ENCODE peak calls at places on chromosome 17, in seven cellular contexts. One of them, this sample, is unnamed.

GRCh38 chr17:65340401-65340800 is 203.2 kb downstream of the RGS9 start:
- DNase-seq in neural progenitor cell: no peak
- DNase-seq in left ventricle myocardium inferior: no peak
- DNase-seq in H1: no peak
- DNase-seq in stomach: no peak
- DNase-seq in heart left ventricle: no peak
- DNase-seq in mammary epithelial cell: no peak
- DNase-seq in this sample: no peak

GRCh38 chr17:16073845-16074244 is 74.2 kb downstream of the TTC19 start:
- DNase-seq in neural progenitor cell: no peak
- DNase-seq in left ventricle myocardium inferior: no peak
- DNase-seq in H1: no peak
- DNase-seq in stomach: no peak
- DNase-seq in heart left ventricle: no peak
- DNase-seq in mammary epithelial cell: no peak
- DNase-seq in this sample: no peak

GRCh38 chr17:43695968-43696865 is 34.5 kb upstream of the MEOX1 start:
- DNase-seq in neural progenitor cell: no peak
- DNase-seq in left ventricle myocardium inferior: peak; percentile 51
- DNase-seq in H1: no peak
- DNase-seq in stomach: no peak
- DNase-seq in heart left ventricle: peak; percentile 67
- DNase-seq in mammary epithelial cell: no peak
- DNase-seq in this sample: no peak

GRCh38 chr17:66632716-66633115 is 202.2 kb upstream of the CACNG5 start:
- DNase-seq in neural progenitor cell: no peak
- DNase-seq in left ventricle myocardium inferior: no peak
- DNase-seq in H1: no peak
- DNase-seq in stomach: no peak
- DNase-seq in heart left ventricle: no peak
- DNase-seq in mammary epithelial cell: no peak
- DNase-seq in this sample: no peak

GRCh38 chr17:47203984-47204721 is 5.0 kb upstream of the MYL4 start:
- DNase-seq in neural progenitor cell: no peak
- DNase-seq in left ventricle myocardium inferior: no peak
- DNase-seq in H1: no peak
- DNase-seq in stomach: no peak
- DNase-seq in heart left ventricle: no peak
- DNase-seq in mammary epithelial cell: peak; percentile 38
- DNase-seq in this sample: no peak

GRCh38 chr17:55275894-55276804 is 11.4 kb downstream of the HLF start:
- DNase-seq in neural progenitor cell: no peak
- DNase-seq in left ventricle myocardium inferior: no peak
- DNase-seq in H1: no peak
- DNase-seq in stomach: no peak
- DNase-seq in heart left ventricle: no peak
- DNase-seq in mammary epithelial cell: peak; percentile 81
- DNase-seq in this sample: no peak

GRCh38 chr17:58112970-58113631 is 29.9 kb downstream of the DYNLL2 start:
- DNase-seq in neural progenitor cell: peak; percentile 83
- DNase-seq in left ventricle myocardium inferior: peak; percentile 70
- DNase-seq in H1: no peak
- DNase-seq in stomach: peak; percentile 86
- DNase-seq in heart left ventricle: peak; percentile 76
- DNase-seq in mammary epithelial cell: peak; percentile 55
- DNase-seq in this sample: peak; percentile 61

GRCh38 chr17:59897090-59897489 is 4.2 kb downstream of the RPS6KB1 start:
- DNase-seq in neural progenitor cell: no peak
- DNase-seq in left ventricle myocardium inferior: no peak
- DNase-seq in H1: no peak
- DNase-seq in stomach: no peak
- DNase-seq in heart left ventricle: no peak
- DNase-seq in mammary epithelial cell: no peak
- DNase-seq in this sample: no peak

GRCh38 chr17:39619786-39620101 is 7.0 kb upstream of the PPP1R1B start:
- DNase-seq in neural progenitor cell: no peak
- DNase-seq in left ventricle myocardium inferior: no peak
- DNase-seq in H1: no peak
- DNase-seq in stomach: no peak
- DNase-seq in heart left ventricle: no peak
- DNase-seq in mammary epithelial cell: no peak
- DNase-seq in this sample: no peak

GRCh38 chr17:59369026-59369724 is 37.7 kb downstream of the YPEL2 start:
- DNase-seq in neural progenitor cell: no peak
- DNase-seq in left ventricle myocardium inferior: no peak
- DNase-seq in H1: no peak
- DNase-seq in stomach: no peak
- DNase-seq in heart left ventricle: no peak
- DNase-seq in mammary epithelial cell: no peak
- DNase-seq in this sample: no peak

GRCh38 chr17:42520540-42520951 is 15.5 kb upstream of the NAGLU start:
- DNase-seq in neural progenitor cell: peak; percentile 36
- DNase-seq in left ventricle myocardium inferior: no peak
- DNase-seq in H1: no peak
- DNase-seq in stomach: no peak
- DNase-seq in heart left ventricle: no peak
- DNase-seq in mammary epithelial cell: no peak
- DNase-seq in this sample: no peak

GRCh38 chr17:17205368-17206148 is 575 bp downstream of the PLD6 start:
- DNase-seq in neural progenitor cell: no peak
- DNase-seq in left ventricle myocardium inferior: peak; percentile 55
- DNase-seq in H1: no peak
- DNase-seq in stomach: peak; percentile 73
- DNase-seq in heart left ventricle: peak; percentile 78
- DNase-seq in mammary epithelial cell: peak; percentile 38
- DNase-seq in this sample: peak; percentile 51

GRCh38 chr17:64775701-64776570 is 113.8 kb upstream of the SMURF2 start:
- DNase-seq in neural progenitor cell: no peak
- DNase-seq in left ventricle myocardium inferior: no peak
- DNase-seq in H1: no peak
- DNase-seq in stomach: no peak
- DNase-seq in heart left ventricle: no peak
- DNase-seq in mammary epithelial cell: no peak
- DNase-seq in this sample: no peak

GRCh38 chr17:53012364-53012763 is 810.4 kb upstream of the KIF2B start:
- DNase-seq in neural progenitor cell: peak; percentile 13
- DNase-seq in left ventricle myocardium inferior: no peak
- DNase-seq in H1: no peak
- DNase-seq in stomach: no peak
- DNase-seq in heart left ventricle: no peak
- DNase-seq in mammary epithelial cell: no peak
- DNase-seq in this sample: no peak

GRCh38 chr17:36008998-36009665 is 7.8 kb upstream of the CCL15 start:
- DNase-seq in neural progenitor cell: no peak
- DNase-seq in left ventricle myocardium inferior: no peak
- DNase-seq in H1: no peak
- DNase-seq in stomach: no peak
- DNase-seq in heart left ventricle: no peak
- DNase-seq in mammary epithelial cell: peak; percentile 7
- DNase-seq in this sample: no peak

GRCh38 chr17:46765491-46765890 is 53.0 kb downstream of the WNT3 start:
- DNase-seq in neural progenitor cell: no peak
- DNase-seq in left ventricle myocardium inferior: no peak
- DNase-seq in H1: no peak
- DNase-seq in stomach: peak; percentile 16
- DNase-seq in heart left ventricle: no peak
- DNase-seq in mammary epithelial cell: no peak
- DNase-seq in this sample: no peak

GRCh38 chr17:42617956-42618431 is 8.5 kb downstream of the TUBG1 start:
- DNase-seq in neural progenitor cell: no peak
- DNase-seq in left ventricle myocardium inferior: no peak
- DNase-seq in H1: no peak
- DNase-seq in stomach: no peak
- DNase-seq in heart left ventricle: no peak
- DNase-seq in mammary epithelial cell: peak; percentile 41
- DNase-seq in this sample: no peak

GRCh38 chr17:82096709-82097186 is 1.3 kb downstream of the FASN start:
- DNase-seq in neural progenitor cell: no peak
- DNase-seq in left ventricle myocardium inferior: no peak
- DNase-seq in H1: no peak
- DNase-seq in stomach: no peak
- DNase-seq in heart left ventricle: peak; percentile 51
- DNase-seq in mammary epithelial cell: no peak
- DNase-seq in this sample: no peak
- H3K36me3 ChIP-seq in neural progenitor cell: no peaks in the 10 kb centered on the region
- H3K36me3 ChIP-seq in left ventricle myocardium inferior: peaks cover 44% of the 10 kb centered on the region
- H3K36me3 ChIP-seq in H1: peaks cover 43% of the 10 kb centered on the region
- H3K36me3 ChIP-seq in stomach: peaks cover 47% of the 10 kb centered on the region
- H3K36me3 ChIP-seq in heart left ventricle: peaks cover 44% of the 10 kb centered on the region
- H3K36me3 ChIP-seq in mammary epithelial cell: peaks cover 18% of the 10 kb centered on the region
- H3K36me3 ChIP-seq in this sample: no peaks in the 10 kb centered on the region

DNA sequence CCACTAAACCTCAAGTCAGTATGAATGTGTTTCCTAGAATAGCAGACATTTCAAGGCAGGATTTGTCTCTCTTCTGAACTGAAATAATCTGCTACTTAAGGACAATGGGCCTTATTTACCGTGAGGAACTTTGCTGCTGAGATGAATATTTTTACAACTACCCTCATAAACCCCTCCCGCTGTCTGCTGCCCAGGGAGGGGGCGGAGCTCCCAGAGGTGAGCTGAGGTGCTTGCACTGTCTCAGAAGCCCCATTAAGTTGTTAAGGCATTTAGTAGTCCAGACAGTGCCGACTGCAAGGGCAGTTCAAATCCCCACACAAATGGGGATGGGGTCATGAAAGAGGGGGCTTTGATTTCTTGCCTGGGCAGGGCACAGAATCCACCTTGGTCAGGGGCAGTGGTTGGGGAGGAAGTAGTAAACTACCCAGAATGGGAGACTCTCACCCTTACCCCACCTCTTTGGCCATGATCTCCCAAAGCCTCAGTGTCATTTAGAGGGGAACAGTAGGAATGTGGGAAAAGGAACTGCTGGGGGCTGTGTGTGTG is 19.2 kb downstream of the HNF1B start:
- DNase-seq in neural progenitor cell: peak; percentile 27
- DNase-seq in left ventricle myocardium inferior: no peak
- DNase-seq in H1: no peak
- DNase-seq in stomach: no peak
- DNase-seq in heart left ventricle: no peak
- DNase-seq in mammary epithelial cell: no peak
- DNase-seq in this sample: no peak
- H3K27ac ChIP-seq in neural progenitor cell: no peak overlapping the region
- H3K27ac ChIP-seq in left ventricle myocardium inferior: no peak overlapping the region
- H3K27ac ChIP-seq in H1: no peak overlapping the region
- H3K27ac ChIP-seq in stomach: no peak overlapping the region
- H3K27ac ChIP-seq in heart left ventricle: no peak overlapping the region
- H3K27ac ChIP-seq in mammary epithelial cell: no peak overlapping the region
- H3K27ac ChIP-seq in this sample: no peak overlapping the region

GRCh38 chr17:19659366-19660177 is 11.0 kb downstream of the ALDH3A2 start:
- DNase-seq in neural progenitor cell: no peak
- DNase-seq in left ventricle myocardium inferior: no peak
- DNase-seq in H1: no peak
- DNase-seq in stomach: no peak
- DNase-seq in heart left ventricle: no peak
- DNase-seq in mammary epithelial cell: no peak
- DNase-seq in this sample: no peak

GRCh38 chr17:19660219-19660870 is 11.8 kb downstream of the ALDH3A2 start:
- DNase-seq in neural progenitor cell: no peak
- DNase-seq in left ventricle myocardium inferior: no peak
- DNase-seq in H1: no peak
- DNase-seq in stomach: no peak
- DNase-seq in heart left ventricle: no peak
- DNase-seq in mammary epithelial cell: no peak
- DNase-seq in this sample: peak; percentile 62

GRCh38 chr17:19663097-19663496 is 14.5 kb downstream of the ALDH3A2 start:
- DNase-seq in neural progenitor cell: no peak
- DNase-seq in left ventricle myocardium inferior: no peak
- DNase-seq in H1: no peak
- DNase-seq in stomach: no peak
- DNase-seq in heart left ventricle: no peak
- DNase-seq in mammary epithelial cell: no peak
- DNase-seq in this sample: no peak

GRCh38 chr17:19664136-19664820 is 15.7 kb downstream of the ALDH3A2 start:
- DNase-seq in neural progenitor cell: no peak
- DNase-seq in left ventricle myocardium inferior: peak; percentile 53
- DNase-seq in H1: no peak
- DNase-seq in stomach: peak; percentile 32
- DNase-seq in heart left ventricle: no peak
- DNase-seq in mammary epithelial cell: no peak
- DNase-seq in this sample: no peak

DNA sequence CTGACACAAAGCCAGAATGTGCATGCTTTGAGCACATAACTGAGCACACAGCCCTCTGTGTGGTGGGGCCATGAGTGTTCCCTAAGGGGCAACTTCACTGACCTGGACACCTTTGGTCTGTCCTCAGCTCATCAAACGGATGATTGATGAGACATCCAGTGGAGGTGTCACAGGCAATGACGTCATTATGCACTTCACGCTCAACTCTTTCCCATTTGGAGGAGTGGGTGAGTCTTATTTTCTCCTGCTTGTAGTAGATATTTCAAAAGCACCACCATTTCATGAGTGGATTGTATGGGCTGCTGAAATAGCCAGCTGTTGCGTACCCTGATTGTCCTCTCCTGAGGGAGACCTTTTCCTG is 16.2 kb downstream of the ALDH3A2 start:
- DNase-seq in neural progenitor cell: no peak
- DNase-seq in left ventricle myocardium inferior: no peak
- DNase-seq in H1: no peak
- DNase-seq in stomach: no peak
- DNase-seq in heart left ventricle: no peak
- DNase-seq in mammary epithelial cell: no peak
- DNase-seq in this sample: no peak
- H3K36me3 ChIP-seq in neural progenitor cell: peaks cover 9% of the 10 kb centered on the region
- H3K36me3 ChIP-seq in left ventricle myocardium inferior: peaks cover 56% of the 10 kb centered on the region
- H3K36me3 ChIP-seq in H1: peaks cover 17% of the 10 kb centered on the region
- H3K36me3 ChIP-seq in stomach: peaks cover 83% of the 10 kb centered on the region
- H3K36me3 ChIP-seq in heart left ventricle: peaks cover 88% of the 10 kb centered on the region
- H3K36me3 ChIP-seq in mammary epithelial cell: peaks cover 22% of the 10 kb centered on the region
- H3K36me3 ChIP-seq in this sample: peaks cover 78% of the 10 kb centered on the region

DNA sequence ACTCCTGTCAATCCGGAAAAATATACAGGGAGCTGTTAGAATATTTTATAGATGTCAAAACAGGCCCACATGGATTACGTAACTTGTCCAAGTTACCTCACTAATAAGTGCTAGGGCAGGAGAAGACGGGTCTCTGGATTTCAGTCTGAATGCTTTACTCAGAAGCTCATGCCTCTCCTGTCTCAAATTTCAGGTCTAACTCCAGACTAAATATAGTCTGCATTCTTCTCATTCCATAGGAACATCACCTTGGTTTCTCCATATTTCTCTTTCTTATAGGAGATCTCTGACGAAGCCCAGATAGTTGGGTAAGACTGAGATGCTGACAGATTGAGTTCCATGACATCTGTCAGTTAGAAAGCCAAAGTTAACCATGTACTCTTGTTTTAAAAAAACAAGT is 174.2 kb downstream of the STX8 start:
- DNase-seq in neural progenitor cell: no peak
- DNase-seq in left ventricle myocardium inferior: no peak
- DNase-seq in H1: no peak
- DNase-seq in stomach: no peak
- DNase-seq in heart left ventricle: no peak
- DNase-seq in mammary epithelial cell: peak; percentile 80
- DNase-seq in this sample: peak; percentile 18
- H3K27ac ChIP-seq in neural progenitor cell: no peak overlapping the region
- H3K27ac ChIP-seq in left ventricle myocardium inferior: no peak overlapping the region
- H3K27ac ChIP-seq in H1: no peak overlapping the region
- H3K27ac ChIP-seq in stomach: no peak overlapping the region
- H3K27ac ChIP-seq in heart left ventricle: no peak overlapping the region
- H3K27ac ChIP-seq in mammary epithelial cell: no peak overlapping the region
- H3K27ac ChIP-seq in this sample: peak overlapping the region; percentile 6

GRCh38 chr17:45313927-45314760 is 2.7 kb downstream of the MAP3K14 start:
- DNase-seq in neural progenitor cell: no peak
- DNase-seq in left ventricle myocardium inferior: no peak
- DNase-seq in H1: no peak
- DNase-seq in stomach: no peak
- DNase-seq in heart left ventricle: no peak
- DNase-seq in mammary epithelial cell: no peak
- DNase-seq in this sample: no peak
- H3K36me3 ChIP-seq in neural progenitor cell: no peaks in the 10 kb centered on the region
- H3K36me3 ChIP-seq in left ventricle myocardium inferior: no peaks in the 10 kb centered on the region
- H3K36me3 ChIP-seq in H1: no peaks in the 10 kb centered on the region
- H3K36me3 ChIP-seq in stomach: no peaks in the 10 kb centered on the region
- H3K36me3 ChIP-seq in heart left ventricle: peaks cover 4% of the 10 kb centered on the region
- H3K36me3 ChIP-seq in mammary epithelial cell: peaks cover 9% of the 10 kb centered on the region
- H3K36me3 ChIP-seq in this sample: peaks cover 19% of the 10 kb centered on the region

This sample was measured in PC-9.